ENCODE peak calls at places on chromosomes 5 and 9, in nine cellular contexts. L is GM06990; K is dorsolateral prefrontal cortex; D is Panc1; Z is psoas muscle; B is right cardiac atrium; E is esophagus muscularis mucosa; N is CD8-positive, alpha-beta T cell; J is HepG2. H is an unnamed sample.
A peak's percentile ranks its signal among the peaks of the same experiment; 100 is the strongest.

GRCh38 chr9:4328723-4329122 is 28.9 kb upstream of the GLIS3 start:
- DNase-seq in E (no peak), B (no peak), D (no peak), L (no peak), K (no peak), Z (no peak), J (no peak), N (no peak), H (no peak)

GRCh38 chr5:116492016-116492623 is 82.5 kb downstream of the SEMA6A start:
- DNase-seq in B (no peak), E (peak; percentile 10), Z (no peak), L (no peak), J (peak; percentile 26), D (no peak), K (no peak), N (no peak), H (peak; percentile 95)

GRCh38 chr5:103444333-103445038 is 118.1 kb downstream of the NUDT12 start:
- DNase-seq in E (no peak), L (no peak), Z (no peak), K (no peak), N (no peak), D (no peak), B (no peak), J (no peak), H (no peak)

GRCh38 chr9:109507421-109507838 is 9.3 kb upstream of the PTPN3 start:
- DNase-seq in J (peak; percentile 92), L (no peak), K (no peak), Z (peak; percentile 89), E (no peak), D (peak; percentile 76), N (no peak), B (no peak), H (peak; percentile 90)

GRCh38 chr5:171684169-171684568 is 101.4 kb upstream of the SMIM23 start:
- DNase-seq in Z (no peak), L (no peak), E (no peak), D (no peak), K (no peak), J (no peak), B (no peak), N (no peak), H (no peak)

GRCh38 chr5:142686210-142686734 is 382 bp upstream of the FGF1 start:
- DNase-seq in E (no peak), Z (no peak), K (no peak), B (no peak), N (no peak), J (peak; percentile 62), L (no peak), D (no peak), H (peak; percentile 57)

GRCh38 chr5:62214701-62215100 is 91.3 kb upstream of the KIF2A start:
- DNase-seq in N (no peak), Z (no peak), D (no peak), K (no peak), E (no peak), B (no peak), J (no peak), L (no peak), H (peak; percentile 4)

GRCh38 chr5:44011518-44011917 is 377.7 kb downstream of the FGF10 start:
- DNase-seq in D (no peak), K (no peak), J (no peak), Z (no peak), N (no peak), E (no peak), L (no peak), B (no peak), H (no peak)

GRCh38 chr5:164433471-164433870 is 928.1 kb downstream of the MAT2B start:
- DNase-seq in N (no peak), D (no peak), L (no peak), E (no peak), K (no peak), B (no peak), J (no peak), Z (no peak), H (no peak)

GRCh38 chr9:137255448-137256114 is 454 bp downstream of the NELFB start:
- DNase-seq in B (no peak), D (no peak), L (no peak), N (no peak), Z (no peak), J (peak; percentile 46), K (no peak), E (no peak), H (no peak)

GRCh38 chr5:80026841-80027240 is 8.3 kb upstream of the THBS4 start:
- DNase-seq in Z (no peak), D (no peak), L (no peak), B (no peak), E (no peak), K (no peak), J (no peak), N (no peak), H (no peak)

GRCh38 chr5:80033513-80033912 is 1.6 kb upstream of the THBS4 start:
- DNase-seq in N (no peak), Z (no peak), J (no peak), D (no peak), K (no peak), B (no peak), L (no peak), E (no peak), H (no peak)

GRCh38 chr5:80034559-80034958 is 589 bp upstream of the THBS4 start:
- DNase-seq in N (no peak), K (no peak), E (no peak), B (no peak), L (no peak), J (no peak), D (no peak), Z (no peak), H (no peak)

GRCh38 chr5:80034962-80035821 is at the start of gene THBS4:
- DNase-seq in J (no peak), D (no peak), N (no peak), E (no peak), L (peak; percentile 3), B (peak; percentile 37), Z (peak; percentile 58), K (no peak), H (no peak)

GRCh38 chr5:80031109-80031508 is 4.0 kb upstream of the THBS4 start:
- DNase-seq in N (no peak), B (no peak), Z (no peak), L (no peak), J (no peak), K (no peak), E (no peak), D (no peak), H (no peak)
- H3K27me3 ChIP-seq in N (peaks cover 16% of the 10 kb centered on the region), B (no peaks in the 10 kb centered on the region), Z (peaks cover 8% of the 10 kb centered on the region), L (peaks cover 2% of the 10 kb centered on the region), J (peaks cover 5% of the 10 kb centered on the region), K (peaks cover 9% of the 10 kb centered on the region), E (peaks cover 12% of the 10 kb centered on the region), D (peaks cover 23% of the 10 kb centered on the region), H (peaks cover 25% of the 10 kb centered on the region)

GRCh38 chr9:124980434-124980833 is 39.6 kb upstream of the GOLGA1 start:
- DNase-seq in Z (no peak), E (no peak), D (no peak), L (no peak), B (no peak), N (no peak), J (no peak), K (no peak), H (no peak)

DNA sequence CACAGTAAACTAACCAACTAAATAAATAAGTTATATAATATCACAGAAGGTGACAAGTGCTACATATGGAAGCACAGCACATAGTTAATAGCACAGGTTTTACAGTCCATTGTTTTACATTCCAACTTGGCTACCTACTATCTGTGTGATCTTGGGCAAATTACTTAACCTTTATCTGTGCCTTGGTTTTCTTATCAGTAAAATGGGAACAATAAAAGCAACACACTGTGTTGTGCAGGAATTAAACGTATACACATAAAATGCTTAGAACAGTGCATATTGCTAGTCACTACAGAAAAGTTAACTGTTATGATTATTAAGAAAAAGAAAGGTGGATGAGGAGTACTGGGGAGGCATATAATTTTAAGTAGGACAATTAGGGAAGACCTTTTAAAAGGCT is 42.8 kb upstream of the GOLGA1 start:
- DNase-seq in E (no peak), B (no peak), Z (no peak), D (no peak), K (no peak), N (no peak), J (no peak), L (no peak), H (no peak)
- H3K27me3 ChIP-seq in E (no peaks in the 10 kb centered on the region), B (no peaks in the 10 kb centered on the region), Z (no peaks in the 10 kb centered on the region), D (no peaks in the 10 kb centered on the region), K (no peaks in the 10 kb centered on the region), N (no peaks in the 10 kb centered on the region), J (no peaks in the 10 kb centered on the region), L (no peaks in the 10 kb centered on the region), H (no peaks in the 10 kb centered on the region)

GRCh38 chr9:68785965-68786364 is 80.9 kb downstream of the PIP5K1B start:
- DNase-seq in D (no peak), L (no peak), N (no peak), J (no peak), Z (no peak), E (no peak), B (no peak), K (no peak), H (no peak)

GRCh38 chr9:68793605-68794343 is 88.7 kb downstream of the PIP5K1B start:
- DNase-seq in K (no peak), L (no peak), N (no peak), E (no peak), D (no peak), B (no peak), Z (no peak), J (no peak), H (no peak)

GRCh38 chr9:68795411-68795810 is 90.4 kb downstream of the PIP5K1B start:
- DNase-seq in L (no peak), D (no peak), K (no peak), J (no peak), Z (no peak), E (no peak), B (no peak), N (no peak), H (no peak)

GRCh38 chr9:68794898-68795297 is 89.9 kb downstream of the PIP5K1B start:
- DNase-seq in E (no peak), K (no peak), D (no peak), B (no peak), N (no peak), L (no peak), J (no peak), Z (no peak), H (no peak)

DNA sequence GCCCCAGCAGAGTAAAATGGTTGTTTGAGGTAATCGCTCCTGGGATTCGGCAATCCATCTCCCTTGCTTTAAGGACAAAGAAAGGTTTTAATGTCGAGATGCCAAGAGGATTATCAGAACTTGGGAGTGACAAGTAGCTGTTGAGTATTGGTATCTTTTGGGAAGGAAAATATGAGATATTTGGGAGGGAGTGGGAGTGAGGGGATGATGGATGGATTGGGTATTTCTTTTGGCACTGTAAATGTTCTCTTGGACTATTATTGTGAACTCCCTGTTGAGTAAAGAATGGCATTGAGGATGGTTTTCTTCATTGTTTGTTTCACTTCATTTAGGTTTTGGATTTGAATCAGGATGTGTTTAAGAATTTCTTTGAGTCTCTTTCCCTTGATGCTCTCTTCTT is 86.1 kb downstream of the PIP5K1B start:
- DNase-seq in E (no peak), B (no peak), L (no peak), Z (no peak), J (no peak), D (no peak), N (no peak), K (no peak), H (no peak)
- H3K27me3 ChIP-seq in E (no peaks in the 10 kb centered on the region), B (no peaks in the 10 kb centered on the region), L (no peaks in the 10 kb centered on the region), Z (no peaks in the 10 kb centered on the region), J (no peaks in the 10 kb centered on the region), D (peaks cover 5% of the 10 kb centered on the region), N (no peaks in the 10 kb centered on the region), K (no peaks in the 10 kb centered on the region), H (no peaks in the 10 kb centered on the region)

DNA sequence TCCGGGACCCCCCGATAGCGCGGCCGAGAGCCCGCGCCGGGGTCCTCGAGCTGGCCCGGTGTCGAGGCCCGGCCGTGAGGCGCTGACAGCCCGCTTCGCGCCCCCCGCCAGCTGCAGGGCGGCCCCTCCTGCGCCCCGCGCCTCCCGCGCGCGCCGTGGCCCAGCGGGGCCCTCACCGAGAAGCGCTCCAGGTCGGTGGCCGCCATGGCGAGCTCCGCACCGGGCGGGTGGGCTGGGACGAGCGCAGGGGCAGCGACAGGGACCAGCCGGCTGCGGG is 169 bp downstream of the SEPTIN8 start:
- DNase-seq in L (no peak), E (no peak), B (no peak), Z (no peak), J (no peak), K (no peak), D (no peak), N (no peak), H (no peak)
- H3K27me3 ChIP-seq in L (no peaks in the 10 kb centered on the region), E (no peaks in the 10 kb centered on the region), B (no peaks in the 10 kb centered on the region), Z (no peaks in the 10 kb centered on the region), J (no peaks in the 10 kb centered on the region), K (no peaks in the 10 kb centered on the region), D (peaks cover 4% of the 10 kb centered on the region), N (no peaks in the 10 kb centered on the region), H (no peaks in the 10 kb centered on the region)

H was measured in brain microvascular endothelial cell.